ENCODE peak calls at places on chromosomes 4 and X, in five cellular contexts. O is IMR-90, J is upper lobe of right lung, Y is keratinocyte, S is HCT116. C is an unnamed sample. For H3K9me3, the result is how much of the 10 kb centered on the place peaks cover.

GRCh38 chr4:6371827-6372226 is 100.6 kb downstream of the PPP2R2C start:
- DNase-seq in O (no peak), J (no peak), Y (no peak), S (no peak), C (no peak)

GRCh38 chr4:184534511-184535391 is 60.4 kb upstream of the IRF2 start:
- DNase-seq in O (peak), J (no peak), Y (no peak), S (no peak), C (no peak)

GRCh38 chr4:164935363-164935762 is 42.1 kb downstream of the TRIM61 start:
- DNase-seq in O (no peak), J (no peak), Y (no peak), S (peak), C (no peak)

GRCh38 chr4:93436000-93436626 is 392.4 kb upstream of the ATOH1 start:
- DNase-seq in O (no peak), J (no peak), Y (no peak), S (no peak), C (no peak)

GRCh38 chr4:102623622-102624021 is 122.5 kb downstream of the NFKB1 start:
- DNase-seq in O (peak), J (no peak), Y (no peak), S (peak), C (no peak)

GRCh38 chr4:38691251-38692008 is 27.4 kb downstream of the KLF3 start:
- DNase-seq in O (peak), J (no peak), Y (no peak), S (no peak), C (no peak)

GRCh38 chrX:132022115-132022862 is 813 bp upstream of the STK26 start:
- DNase-seq in O (no peak), J (no peak), Y (no peak), S (no peak), C (no peak)

GRCh38 chr4:103171006-103171405 is 27.1 kb downstream of the CENPE start:
- DNase-seq in O (no peak), J (no peak), Y (no peak), S (no peak), C (no peak)

GRCh38 chrX:109886122-109886761 is 116.7 kb upstream of the TMEM164 start:
- DNase-seq in O (peak), J (no peak), Y (peak), S (peak), C (no peak)

GRCh38 chr4:86876894-86877685 is 15.1 kb downstream of the C4orf36 start:
- DNase-seq in O (no peak), J (no peak), Y (no peak), S (no peak), C (no peak)

GRCh38 chr4:81751531-81752291 is 280.0 kb upstream of the RASGEF1B start:
- DNase-seq in O (no peak), J (no peak), Y (no peak), S (no peak), C (no peak)

GRCh38 chr4:113145147-113145518 is 95.7 kb downstream of the ANK2 start:
- DNase-seq in O (no peak), J (no peak), Y (no peak), S (no peak), C (no peak)

GRCh38 chrX:153941331-153942252 is 2.9 kb downstream of the RENBP start:
- DNase-seq in O (no peak), J (no peak), Y (no peak), S (no peak), C (no peak)

GRCh38 chrX:153944800-153945150 is 332 bp upstream of the RENBP start:
- DNase-seq in O (no peak), J (no peak), Y (no peak), S (no peak), C (no peak)

GRCh38 chrX:153945956-153946909 is 1.8 kb upstream of the RENBP start:
- DNase-seq in O (no peak), J (no peak), Y (no peak), S (no peak), C (peak)

GRCh38 chrX:153946910-153947769 is 2.7 kb upstream of the RENBP start:
- DNase-seq in O (peak), J (peak), Y (no peak), S (peak), C (peak)

GRCh38 chrX:153944140-153944799 is at the start of gene RENBP:
- DNase-seq in O (no peak), J (peak), Y (no peak), S (no peak), C (no peak)
- H3K4me3 ChIP-seq in O (no peak), J (peak), Y (no peak), S (no peak), C (peak)

GRCh38 chrX:145953628-145954027 is 136.0 kb downstream of the SLITRK2 start:
- DNase-seq in O (no peak), J (no peak), Y (no peak), S (no peak), C (no peak)
- H3K9me3 ChIP-seq in O (under half), J (under half), Y (under half), S (under half), C (under half)

GRCh38 chrX:84187501-84188319 is at the start of gene RPS6KA6:
- DNase-seq in O (peak), J (peak), Y (no peak), S (no peak), C (peak)

GRCh38 chrX:84182521-84182920 is 5.5 kb downstream of the RPS6KA6 start:
- DNase-seq in O (no peak), J (no peak), Y (no peak), S (no peak), C (no peak)

GRCh38 chrX:84189125-84189524 is 1.1 kb upstream of the RPS6KA6 start:
- DNase-seq in O (no peak), J (no peak), Y (no peak), S (no peak), C (no peak)

GRCh38 chrX:84188320-84188834 is 378 bp upstream of the RPS6KA6 start:
- DNase-seq in O (peak), J (peak), Y (no peak), S (no peak), C (peak)

DNA sequence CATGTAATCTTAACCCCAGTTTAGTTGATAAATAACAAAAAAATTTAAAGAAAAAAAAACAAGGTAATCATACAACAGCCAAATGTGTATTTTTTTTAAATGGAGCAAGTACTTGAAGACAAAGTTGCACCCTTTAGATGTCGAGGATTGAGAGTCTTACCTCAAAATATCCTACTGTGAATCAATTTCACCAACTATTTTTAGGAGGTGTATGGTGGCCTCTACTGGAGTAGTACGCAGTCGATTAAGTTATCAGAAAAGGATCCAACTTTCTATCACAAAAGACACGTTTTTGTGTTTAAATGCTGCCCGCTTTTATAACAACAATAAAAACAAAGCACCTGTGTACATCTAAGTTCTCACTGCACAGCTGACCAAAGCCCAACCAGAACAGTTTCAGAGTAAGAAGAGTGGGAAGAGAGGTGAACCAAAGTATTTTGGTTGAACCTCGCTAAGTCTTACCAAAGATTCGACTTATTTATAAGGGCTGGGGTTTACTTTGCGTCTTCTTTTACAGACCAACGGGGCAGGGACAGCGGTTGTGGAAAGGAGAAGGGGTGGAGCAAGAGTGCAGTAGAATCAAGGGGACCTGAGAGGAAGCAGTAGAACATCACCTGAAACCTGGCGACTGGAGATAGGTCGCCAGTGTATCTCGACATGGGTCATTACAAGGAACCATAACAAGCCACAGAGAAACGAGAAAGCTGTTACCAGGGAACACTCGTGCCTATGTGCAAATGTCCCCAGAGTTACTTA is 1.2 kb downstream of the RPS6KA6 start:
- DNase-seq in O (peak), J (no peak), Y (no peak), S (no peak), C (no peak)
- H3K4me3 ChIP-seq in O (peak), J (peak), Y (peak), S (no peak), C (peak)

GRCh38 chrX:82141942-82142341 is 940.0 kb downstream of the SH3BGRL start:
- DNase-seq in O (no peak), J (no peak), Y (no peak), S (no peak), C (no peak)
- H3K9me3 ChIP-seq in O (under half), J (under half), Y (under half), S (under half), C (under half)

GRCh38 chr4:151045907-151046306 is 30.8 kb upstream of the LRBA start:
- DNase-seq in O (no peak), J (no peak), Y (no peak), S (peak), C (no peak)

GRCh38 chr4:151046609-151047008 is 31.5 kb upstream of the LRBA start:
- DNase-seq in O (no peak), J (no peak), Y (no peak), S (no peak), C (no peak)

GRCh38 chr4:151048913-151049312 is 33.8 kb upstream of the LRBA start:
- DNase-seq in O (no peak), J (no peak), Y (no peak), S (no peak), C (no peak)

GRCh38 chr4:151052785-151053184 is 37.7 kb upstream of the LRBA start:
- DNase-seq in O (no peak), J (no peak), Y (no peak), S (no peak), C (no peak)

DNA sequence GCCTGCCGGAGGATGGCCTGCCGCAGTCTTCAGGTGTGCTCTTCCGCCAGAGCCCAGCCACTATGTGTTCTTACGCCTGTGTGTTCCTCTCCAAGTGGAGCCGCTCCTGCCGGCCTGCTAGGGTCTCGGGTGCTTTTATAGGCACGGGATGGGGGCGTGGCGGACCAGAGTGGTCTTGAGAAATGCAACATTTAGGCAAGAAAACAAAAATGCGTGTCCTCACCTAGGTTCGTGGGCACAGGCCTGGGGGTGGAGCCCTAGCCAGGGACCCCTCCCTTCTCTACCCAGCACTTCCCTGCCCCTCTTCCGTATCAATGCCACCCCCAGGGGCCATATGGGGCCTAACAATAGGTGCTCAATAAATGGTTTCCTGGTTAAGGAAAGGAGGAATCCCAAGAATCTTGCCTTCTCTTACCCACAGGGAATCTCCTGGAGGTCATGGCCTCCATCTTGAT is 34.4 kb upstream of the LRBA start:
- DNase-seq in O (no peak), J (no peak), Y (no peak), S (no peak), C (no peak)
- H3K4me3 ChIP-seq in O (no peak), J (no peak), Y (no peak), S (no peak), C (no peak)

GRCh38 chr4:1369091-1369450 is 22.1 kb downstream of the UVSSA start:
- DNase-seq in O (no peak), J (peak), Y (no peak), S (no peak), C (no peak)
- H3K9me3 ChIP-seq in O (under half), J (under half), Y (under half), S (under half), C (under half)

GRCh38 chr4:130361616-130362015 is 1265.7 kb downstream of the C4orf33 start:
- DNase-seq in O (no peak), J (no peak), Y (no peak), S (no peak), C (no peak)
- H3K4me3 ChIP-seq in O (no peak), J (no peak), Y (no peak), S (no peak), C (no peak)

GRCh38 chrX:48064261-48064660 is 7.2 kb downstream of the ZNF630 start:
- DNase-seq in O (no peak), J (no peak), Y (no peak), S (no peak), C (no peak)
- H3K9me3 ChIP-seq in O (under half), J (under half), Y (under half), S (under half), C (under half)

DNA sequence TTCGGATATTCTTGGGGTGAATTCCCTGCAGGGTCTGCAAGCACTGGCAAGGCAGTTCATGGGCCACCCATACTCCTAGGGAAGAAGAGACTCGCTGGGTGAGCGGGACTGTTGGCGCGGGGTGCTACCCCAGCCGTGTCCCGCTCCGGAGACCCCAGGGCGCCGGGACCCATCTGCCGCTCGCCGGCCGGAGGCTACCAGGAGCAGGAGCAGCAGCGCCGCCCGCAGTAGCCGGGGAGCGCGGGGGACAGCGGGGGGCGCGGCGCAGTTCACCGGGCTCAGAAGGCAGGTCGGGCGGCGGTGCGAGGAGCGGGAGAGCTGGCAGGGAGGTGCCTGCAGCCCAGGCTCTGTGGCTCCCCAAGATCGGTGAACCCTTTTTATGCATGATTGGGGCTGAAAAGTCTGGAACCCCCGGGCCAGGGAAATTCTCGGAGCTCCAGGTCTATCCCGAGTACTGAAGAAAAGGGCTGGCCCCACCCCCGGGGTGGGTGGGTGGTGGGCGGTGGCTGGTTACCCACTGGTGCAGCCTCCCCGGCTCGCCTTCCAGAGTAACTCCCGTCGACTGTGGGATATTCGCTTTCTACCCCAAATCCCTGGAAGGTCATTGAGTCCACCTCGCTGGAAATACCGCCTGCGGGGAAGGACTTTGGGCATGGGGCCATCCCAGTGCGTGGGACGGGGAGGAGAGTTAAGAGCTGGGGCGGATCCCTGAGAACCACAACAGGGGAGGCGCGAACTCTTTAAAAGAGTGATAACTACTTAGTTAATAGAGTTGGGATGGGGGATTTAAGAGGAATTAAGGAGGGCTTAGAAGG is 37.6 kb downstream of the PF4 start:
- DNase-seq in O (no peak), J (peak), Y (no peak), S (no peak), C (peak)
- H3K4me3 ChIP-seq in O (peak), J (peak), Y (peak), S (no peak), C (no peak)

C was measured in right lobe of liver.